ENCODE peak calls at places on chromosomes 16 and 17, in seven cellular contexts. One of them, this sample, is unnamed.

GRCh38 chr16:87836844-87837581 is 32.3 kb downstream of the SLC7A5 start:
- DNase-seq in uterus: no peak
- DNase-seq in AG10803: no peak
- DNase-seq in transverse colon: no peak
- DNase-seq in heart right ventricle: no peak
- DNase-seq in Calu3: no peak
- DNase-seq in GM23338: no peak
- DNase-seq in this sample: no peak

GRCh38 chr17:74147436-74147835 is 56.0 kb upstream of the RPL38 start:
- DNase-seq in uterus: no peak
- DNase-seq in AG10803: no peak
- DNase-seq in transverse colon: no peak
- DNase-seq in heart right ventricle: no peak
- DNase-seq in Calu3: no peak
- DNase-seq in GM23338: no peak
- DNase-seq in this sample: no peak

GRCh38 chr17:78019367-78019975 is 61.0 kb downstream of the TNRC6C start:
- DNase-seq in uterus: no peak
- DNase-seq in AG10803: peak; percentile 63
- DNase-seq in transverse colon: no peak
- DNase-seq in heart right ventricle: no peak
- DNase-seq in Calu3: no peak
- DNase-seq in GM23338: peak; percentile 58
- DNase-seq in this sample: peak; percentile 73

GRCh38 chr16:20755238-20755637 is 8.6 kb upstream of the ACSM3 start:
- DNase-seq in uterus: no peak
- DNase-seq in AG10803: no peak
- DNase-seq in transverse colon: no peak
- DNase-seq in heart right ventricle: no peak
- DNase-seq in Calu3: no peak
- DNase-seq in GM23338: no peak
- DNase-seq in this sample: no peak

GRCh38 chr17:58702708-58703107 is 10.3 kb downstream of the RAD51C start:
- DNase-seq in uterus: no peak
- DNase-seq in AG10803: no peak
- DNase-seq in transverse colon: no peak
- DNase-seq in heart right ventricle: no peak
- DNase-seq in Calu3: no peak
- DNase-seq in GM23338: no peak
- DNase-seq in this sample: no peak

GRCh38 chr17:81329927-81330883 is 35.1 kb upstream of the SLC38A10 start:
- DNase-seq in uterus: no peak
- DNase-seq in AG10803: no peak
- DNase-seq in transverse colon: peak; percentile 61
- DNase-seq in heart right ventricle: no peak
- DNase-seq in Calu3: peak; percentile 72
- DNase-seq in GM23338: peak; percentile 40
- DNase-seq in this sample: peak; percentile 48

GRCh38 chr16:70720431-70721201 is 34.8 kb upstream of the MTSS2 start:
- DNase-seq in uterus: no peak
- DNase-seq in AG10803: no peak
- DNase-seq in transverse colon: no peak
- DNase-seq in heart right ventricle: no peak
- DNase-seq in Calu3: no peak
- DNase-seq in GM23338: no peak
- DNase-seq in this sample: no peak

GRCh38 chr17:2094891-2095535 is 40.1 kb downstream of the HIC1 start:
- DNase-seq in uterus: peak; percentile 62
- DNase-seq in AG10803: peak; percentile 78
- DNase-seq in transverse colon: peak; percentile 33
- DNase-seq in heart right ventricle: peak; percentile 73
- DNase-seq in Calu3: no peak
- DNase-seq in GM23338: peak; percentile 53
- DNase-seq in this sample: peak; percentile 10

DNA sequence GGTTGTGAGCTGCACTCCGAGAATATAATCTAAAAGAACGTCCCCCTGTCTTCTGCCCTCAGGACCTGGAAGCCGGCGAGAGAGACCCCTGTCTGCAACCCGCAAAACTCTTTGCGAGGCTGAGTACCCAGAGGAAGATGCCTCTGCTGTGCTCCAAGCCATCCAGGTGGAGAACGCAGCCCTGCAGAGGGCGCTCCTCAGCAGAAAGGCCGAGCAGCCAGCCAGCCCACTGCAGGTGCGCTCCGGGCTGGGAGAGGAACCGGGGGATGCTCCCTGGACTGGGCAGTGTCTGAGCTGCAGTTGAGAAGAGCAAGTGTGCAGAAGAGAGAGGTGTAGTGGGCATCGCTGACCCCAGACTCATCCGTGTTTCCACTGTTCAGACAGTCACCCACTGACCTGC is 148.3 kb downstream of the KATNIP start:
- DNase-seq in uterus: no peak
- DNase-seq in AG10803: no peak
- DNase-seq in transverse colon: no peak
- DNase-seq in heart right ventricle: no peak
- DNase-seq in Calu3: no peak
- DNase-seq in GM23338: peak; percentile 92
- DNase-seq in this sample: no peak
- TF ChIP-seq CTCF in uterus: no peak
- TF ChIP-seq CTCF in AG10803: peak; percentile 17
- TF ChIP-seq CTCF in transverse colon: no peak
- TF ChIP-seq CTCF in heart right ventricle: peak; percentile 26
- TF ChIP-seq CTCF in Calu3: peak; percentile 17
- TF ChIP-seq CTCF in GM23338: peak; percentile 94
- TF ChIP-seq CTCF in this sample: peak; percentile 49

GRCh38 chr16:85288869-85289660 is 176.8 kb upstream of the CIBAR2 start:
- DNase-seq in uterus: no peak
- DNase-seq in AG10803: no peak
- DNase-seq in transverse colon: no peak
- DNase-seq in heart right ventricle: no peak
- DNase-seq in Calu3: no peak
- DNase-seq in GM23338: no peak
- DNase-seq in this sample: no peak
- TF ChIP-seq CTCF in uterus: no peak
- TF ChIP-seq CTCF in AG10803: no peak
- TF ChIP-seq CTCF in transverse colon: no peak
- TF ChIP-seq CTCF in heart right ventricle: no peak
- TF ChIP-seq CTCF in Calu3: no peak
- TF ChIP-seq CTCF in GM23338: no peak
- TF ChIP-seq CTCF in this sample: no peak

GRCh38 chr16:2467301-2468141 is 3.6 kb upstream of the NTN3 start:
- DNase-seq in uterus: peak; percentile 78
- DNase-seq in AG10803: peak; percentile 61
- DNase-seq in transverse colon: peak; percentile 66
- DNase-seq in heart right ventricle: peak; percentile 75
- DNase-seq in Calu3: peak; percentile 64
- DNase-seq in GM23338: peak; percentile 83
- DNase-seq in this sample: peak; percentile 59
- TF ChIP-seq CTCF in uterus: no peak
- TF ChIP-seq CTCF in AG10803: no peak
- TF ChIP-seq CTCF in transverse colon: no peak
- TF ChIP-seq CTCF in heart right ventricle: no peak
- TF ChIP-seq CTCF in Calu3: no peak
- TF ChIP-seq CTCF in GM23338: no peak
- TF ChIP-seq CTCF in this sample: no peak

GRCh38 chr16:69393898-69394849 is 8.4 kb upstream of the TERF2 start:
- DNase-seq in uterus: no peak
- DNase-seq in AG10803: no peak
- DNase-seq in transverse colon: no peak
- DNase-seq in heart right ventricle: no peak
- DNase-seq in Calu3: no peak
- DNase-seq in GM23338: no peak
- DNase-seq in this sample: peak; percentile 44

GRCh38 chr16:69399361-69399760 is 13.6 kb upstream of the TERF2 start:
- DNase-seq in uterus: no peak
- DNase-seq in AG10803: peak; percentile 48
- DNase-seq in transverse colon: no peak
- DNase-seq in heart right ventricle: no peak
- DNase-seq in Calu3: no peak
- DNase-seq in GM23338: no peak
- DNase-seq in this sample: no peak

GRCh38 chr16:69396187-69397061 is 10.6 kb upstream of the TERF2 start:
- DNase-seq in uterus: peak; percentile 88
- DNase-seq in AG10803: peak; percentile 97
- DNase-seq in transverse colon: peak; percentile 83
- DNase-seq in heart right ventricle: peak; percentile 84
- DNase-seq in Calu3: peak; percentile 83
- DNase-seq in GM23338: peak; percentile 93
- DNase-seq in this sample: peak; percentile 83

GRCh38 chr16:69395859-69396186 is 10.0 kb upstream of the TERF2 start:
- DNase-seq in uterus: no peak
- DNase-seq in AG10803: no peak
- DNase-seq in transverse colon: no peak
- DNase-seq in heart right ventricle: no peak
- DNase-seq in Calu3: no peak
- DNase-seq in GM23338: no peak
- DNase-seq in this sample: no peak

DNA sequence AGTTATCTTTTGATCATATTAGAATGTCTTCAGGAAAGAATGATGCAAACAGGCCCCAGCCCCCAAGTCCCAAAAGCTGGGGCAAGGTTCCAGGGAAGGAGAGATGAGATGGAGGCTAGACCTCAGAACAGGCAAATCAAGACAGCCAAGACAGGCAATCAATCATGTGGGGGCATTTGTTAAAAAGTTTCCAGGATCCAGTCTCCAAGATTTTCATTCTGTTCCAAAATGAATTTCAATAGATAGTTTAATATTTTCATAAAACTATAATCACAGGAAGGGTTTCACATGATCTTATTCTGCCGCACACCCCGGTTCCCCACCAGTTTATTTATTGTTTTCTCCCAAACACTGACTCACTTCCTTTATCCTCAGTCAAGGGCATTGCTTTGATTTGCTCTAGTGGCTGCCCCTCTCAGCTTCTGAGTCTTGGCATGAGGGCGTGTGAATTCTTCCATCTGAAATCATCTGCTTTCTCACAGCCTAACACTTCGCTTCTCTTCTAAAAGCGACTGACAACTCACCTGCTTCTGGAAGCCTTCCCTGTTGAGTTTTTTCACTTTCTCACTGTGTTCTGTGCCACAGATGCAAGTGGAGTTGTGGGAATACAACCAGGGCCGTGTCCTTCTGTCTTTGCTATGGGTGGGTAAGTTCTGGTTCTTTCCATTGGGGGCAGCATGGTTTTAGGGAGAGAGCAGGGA is 12.2 kb upstream of the TERF2 start:
- DNase-seq in uterus: peak; percentile 55
- DNase-seq in AG10803: peak; percentile 82
- DNase-seq in transverse colon: no peak
- DNase-seq in heart right ventricle: peak; percentile 70
- DNase-seq in Calu3: peak; percentile 58
- DNase-seq in GM23338: peak; percentile 83
- DNase-seq in this sample: peak; percentile 47
- TF ChIP-seq CTCF in uterus: peak; percentile 74
- TF ChIP-seq CTCF in AG10803: peak; percentile 82
- TF ChIP-seq CTCF in transverse colon: peak; percentile 60
- TF ChIP-seq CTCF in heart right ventricle: peak; percentile 55
- TF ChIP-seq CTCF in Calu3: peak; percentile 31
- TF ChIP-seq CTCF in GM23338: peak; percentile 83
- TF ChIP-seq CTCF in this sample: peak; percentile 58

GRCh38 chr16:67279296-67280089 is at the start of gene PLEKHG4:
- DNase-seq in uterus: peak; percentile 54
- DNase-seq in AG10803: peak; percentile 71
- DNase-seq in transverse colon: peak; percentile 85
- DNase-seq in heart right ventricle: peak; percentile 53
- DNase-seq in Calu3: peak; percentile 87
- DNase-seq in GM23338: peak; percentile 86
- DNase-seq in this sample: peak; percentile 74

GRCh38 chr16:67277294-67277998 is 1.9 kb upstream of the PLEKHG4 start:
- DNase-seq in uterus: peak; percentile 67
- DNase-seq in AG10803: peak; percentile 100
- DNase-seq in transverse colon: peak; percentile 26
- DNase-seq in heart right ventricle: no peak
- DNase-seq in Calu3: peak; percentile 74
- DNase-seq in GM23338: no peak
- DNase-seq in this sample: peak; percentile 91

GRCh38 chr16:67278773-67279295 is 498 bp upstream of the PLEKHG4 start:
- DNase-seq in uterus: no peak
- DNase-seq in AG10803: no peak
- DNase-seq in transverse colon: peak; percentile 40
- DNase-seq in heart right ventricle: no peak
- DNase-seq in Calu3: peak; percentile 34
- DNase-seq in GM23338: peak; percentile 26
- DNase-seq in this sample: no peak

GRCh38 chr16:67280090-67281015 is 1.0 kb downstream of the PLEKHG4 start:
- DNase-seq in uterus: no peak
- DNase-seq in AG10803: no peak
- DNase-seq in transverse colon: no peak
- DNase-seq in heart right ventricle: no peak
- DNase-seq in Calu3: no peak
- DNase-seq in GM23338: no peak
- DNase-seq in this sample: no peak

GRCh38 chr16:67277999-67278772 is 1.1 kb upstream of the PLEKHG4 start:
- DNase-seq in uterus: no peak
- DNase-seq in AG10803: peak; percentile 84
- DNase-seq in transverse colon: no peak
- DNase-seq in heart right ventricle: no peak
- DNase-seq in Calu3: peak; percentile 33
- DNase-seq in GM23338: peak; percentile 80
- DNase-seq in this sample: peak; percentile 72
- TF ChIP-seq CTCF in uterus: no peak
- TF ChIP-seq CTCF in AG10803: no peak
- TF ChIP-seq CTCF in transverse colon: no peak
- TF ChIP-seq CTCF in heart right ventricle: no peak
- TF ChIP-seq CTCF in Calu3: no peak
- TF ChIP-seq CTCF in GM23338: no peak
- TF ChIP-seq CTCF in this sample: no peak

GRCh38 chr16:27972500-27972899 is 91.0 kb downstream of the GSG1L start:
- DNase-seq in uterus: no peak
- DNase-seq in AG10803: peak; percentile 19
- DNase-seq in transverse colon: peak; percentile 11
- DNase-seq in heart right ventricle: peak; percentile 16
- DNase-seq in Calu3: peak; percentile 58
- DNase-seq in GM23338: peak; percentile 82
- DNase-seq in this sample: peak; percentile 56
- TF ChIP-seq CTCF in uterus: no peak
- TF ChIP-seq CTCF in AG10803: peak; percentile 49
- TF ChIP-seq CTCF in transverse colon: peak; percentile 29
- TF ChIP-seq CTCF in heart right ventricle: peak; percentile 49
- TF ChIP-seq CTCF in Calu3: peak; percentile 47
- TF ChIP-seq CTCF in GM23338: peak; percentile 85
- TF ChIP-seq CTCF in this sample: peak; percentile 68

This sample was measured in PC-3.